ENCODE peak calls at places on chromosomes 1 and 21, in six cellular contexts. D is A549, L is HepG2, A is K562, R is endothelial cell of umbilical vein, P is GM12878. N is an unnamed sample.

GRCh38 chr1:229539868-229540506 is 18.5 kb downstream of the ABCB10 start:
- DNase-seq in D (no peak), L (no peak), P (no peak), A (no peak), R (no peak), N (no peak)

GRCh38 chr21:33069994-33070811 is at the start of gene OLIG1:
- DNase-seq in D (peak), L (no peak), A (no peak), R (peak), P (no peak), N (peak)

GRCh38 chr1:27418326-27418761 is 25.9 kb downstream of the GPR3 start:
- DNase-seq in L (no peak), P (no peak), R (peak), D (peak), A (no peak), N (peak)

GRCh38 chr1:85297855-85298629 is 21.6 kb upstream of the BCL10 start:
- DNase-seq in D (peak), A (no peak), R (peak), L (peak), P (peak), N (peak)

GRCh38 chr21:35015435-35016024 is 33.6 kb downstream of the RUNX1 start:
- DNase-seq in A (no peak), D (no peak), R (no peak), P (no peak), L (no peak), N (no peak)

GRCh38 chr1:29669488-29669871 is 433.2 kb downstream of the PTPRU start:
- DNase-seq in D (no peak), L (no peak), A (no peak), R (no peak), P (no peak), N (no peak)

GRCh38 chr1:24505816-24506215 is 3.2 kb downstream of the RCAN3 start:
- DNase-seq in D (no peak), P (no peak), L (no peak), A (no peak), R (no peak), N (no peak)

GRCh38 chr1:165114022-165114888 is 242.3 kb downstream of the LMX1A start:
- DNase-seq in A (peak), P (no peak), D (peak), L (peak), R (peak), N (peak)

GRCh38 chr1:232678185-232678886 is 48.4 kb upstream of the SIPA1L2 start:
- DNase-seq in D (no peak), P (no peak), L (no peak), A (no peak), R (peak), N (no peak)

GRCh38 chr1:227280836-227281235 is 37.5 kb downstream of the CDC42BPA start:
- DNase-seq in A (no peak), D (no peak), P (no peak), L (no peak), R (no peak), N (no peak)

GRCh38 chr1:15866696-15867687 is 19.5 kb downstream of the SPEN start:
- DNase-seq in P (no peak), A (no peak), L (no peak), R (no peak), D (no peak), N (peak)

GRCh38 chr1:103142466-103142865 is 34.1 kb upstream of the COL11A1 start:
- DNase-seq in D (no peak), L (no peak), R (no peak), P (no peak), A (no peak), N (no peak)

GRCh38 chr1:64745986-64746940 is 1.4 kb downstream of the RAVER2 start:
- DNase-seq in D (no peak), P (no peak), A (no peak), R (no peak), L (no peak), N (peak)

GRCh38 chr1:5744911-5745431 is 247.3 kb downstream of the NPHP4 start:
- DNase-seq in D (no peak), P (no peak), L (no peak), A (no peak), R (no peak), N (peak)

GRCh38 chr1:58982259-58982998 is 198.6 kb upstream of the JUN start:
- DNase-seq in P (no peak), A (no peak), L (peak), R (peak), D (no peak), N (no peak)

GRCh38 chr1:226233293-226233692 is 9.8 kb downstream of the MIXL1 start:
- DNase-seq in L (no peak), P (no peak), A (no peak), R (no peak), D (no peak), N (no peak)

GRCh38 chr1:159162511-159163265 is 8.7 kb upstream of the CADM3 start:
- DNase-seq in A (no peak), P (no peak), R (no peak), D (no peak), L (no peak), N (peak)

GRCh38 chr1:204172404-204173049 is 6.4 kb upstream of the REN start:
- DNase-seq in L (no peak), R (peak), P (no peak), D (no peak), A (no peak), N (no peak)

GRCh38 chr1:212655668-212656440 is 43.8 kb downstream of the BATF3 start:
- DNase-seq in L (no peak), R (no peak), D (no peak), A (no peak), P (no peak), N (no peak)

GRCh38 chr1:42777860-42778259 is 6.9 kb upstream of the TMEM269 start:
- DNase-seq in A (peak), P (no peak), R (peak), L (peak), D (peak), N (peak)

GRCh38 chr1:199460933-199461332 is 566.6 kb upstream of the NR5A2 start:
- DNase-seq in P (no peak), R (peak), D (no peak), L (no peak), A (no peak), N (peak)

GRCh38 chr1:199463521-199464127 is 563.9 kb upstream of the NR5A2 start:
- DNase-seq in D (peak), R (peak), A (no peak), L (peak), P (peak), N (peak)
- TF ChIP-seq CTCF in D (peak), R (peak), A (peak), L (peak), P (peak), N (peak)

GRCh38 chr1:22041505-22041904 is 11.0 kb upstream of the CDC42 start:
- DNase-seq in A (no peak), R (no peak), P (no peak), L (no peak), D (no peak), N (no peak)

GRCh38 chr1:22039594-22040347 is 12.7 kb upstream of the CDC42 start:
- DNase-seq in D (no peak), P (peak), A (peak), L (no peak), R (peak), N (peak)

GRCh38 chr1:22045604-22046228 is 6.8 kb upstream of the CDC42 start:
- DNase-seq in D (no peak), R (no peak), A (no peak), L (no peak), P (no peak), N (no peak)

GRCh38 chr1:22044690-22045420 is 7.7 kb upstream of the CDC42 start:
- DNase-seq in R (no peak), D (no peak), P (no peak), L (no peak), A (no peak), N (no peak)

DNA sequence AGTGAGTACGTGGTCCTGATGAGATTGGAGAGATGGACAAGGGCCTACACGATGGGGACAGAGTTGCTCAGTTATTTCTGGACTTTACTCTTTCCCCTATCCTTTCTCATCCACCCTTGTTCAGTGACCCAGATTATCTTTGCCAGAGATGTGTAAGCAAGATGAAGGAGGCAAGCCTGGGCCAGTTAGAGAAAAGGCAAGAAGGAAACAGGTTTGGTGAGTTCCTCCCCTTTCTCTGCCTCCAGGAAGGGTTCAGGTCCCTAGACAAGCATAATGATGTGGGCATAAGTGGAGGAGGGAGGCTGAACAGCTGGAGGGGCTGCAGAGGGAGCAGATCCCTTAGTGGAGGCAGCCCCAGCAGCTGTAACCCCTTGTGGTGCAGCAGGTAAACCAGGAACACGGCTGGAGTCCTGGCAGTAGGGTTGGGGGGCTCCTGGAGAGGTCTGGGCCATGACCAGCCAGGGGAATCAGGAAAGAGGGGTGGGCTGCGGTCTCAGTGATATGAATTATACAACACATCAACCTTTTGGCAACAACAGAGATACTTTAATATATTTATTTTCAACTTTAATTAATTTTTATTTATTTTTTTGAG is 9.2 kb upstream of the CDC42 start:
- DNase-seq in A (no peak), R (no peak), P (no peak), D (no peak), L (no peak), N (no peak)
- TF ChIP-seq MYC in A (no peak), R (no peak), P (no peak), D (no peak), L (no peak), N (no peak)

DNA sequence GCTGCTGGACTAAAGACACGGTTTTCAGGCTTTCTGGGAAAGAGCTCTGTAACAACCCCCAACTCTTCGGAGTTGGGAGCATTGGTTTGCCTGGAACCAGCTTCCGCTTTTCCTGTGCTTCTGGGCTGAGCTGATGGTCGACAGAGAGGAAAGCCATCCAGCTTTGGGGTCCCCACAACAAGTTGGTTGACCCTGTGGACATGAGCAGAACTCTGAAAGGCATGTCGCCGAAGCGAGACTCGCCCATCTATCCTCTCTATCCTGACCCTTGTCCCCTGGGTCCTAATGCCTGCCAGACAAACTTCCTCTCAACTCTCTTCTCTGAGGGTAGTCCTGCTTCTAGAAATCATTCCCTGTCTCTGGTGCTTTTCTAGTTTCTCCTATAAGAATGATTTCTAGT is 31.9 kb upstream of the FCGR2A start:
- DNase-seq in R (no peak), D (no peak), P (no peak), A (no peak), L (peak), N (peak)
- H3K4me3 ChIP-seq in R (no peak), D (peak), P (no peak), A (no peak), L (peak), N (peak)

GRCh38 chr1:3566951-3567350 is 44.4 kb downstream of the MEGF6 start:
- DNase-seq in D (no peak), R (no peak), A (no peak), L (no peak), P (no peak), N (no peak)

GRCh38 chr1:3567405-3567804 is 43.9 kb downstream of the MEGF6 start:
- DNase-seq in L (no peak), R (no peak), P (no peak), A (no peak), D (no peak), N (no peak)

GRCh38 chr1:3564921-3565831 is 46.1 kb downstream of the MEGF6 start:
- DNase-seq in R (peak), P (no peak), L (no peak), D (peak), A (peak), N (peak)

GRCh38 chr1:3563610-3564009 is 47.7 kb downstream of the MEGF6 start:
- DNase-seq in A (no peak), L (no peak), P (no peak), D (no peak), R (no peak), N (no peak)

DNA sequence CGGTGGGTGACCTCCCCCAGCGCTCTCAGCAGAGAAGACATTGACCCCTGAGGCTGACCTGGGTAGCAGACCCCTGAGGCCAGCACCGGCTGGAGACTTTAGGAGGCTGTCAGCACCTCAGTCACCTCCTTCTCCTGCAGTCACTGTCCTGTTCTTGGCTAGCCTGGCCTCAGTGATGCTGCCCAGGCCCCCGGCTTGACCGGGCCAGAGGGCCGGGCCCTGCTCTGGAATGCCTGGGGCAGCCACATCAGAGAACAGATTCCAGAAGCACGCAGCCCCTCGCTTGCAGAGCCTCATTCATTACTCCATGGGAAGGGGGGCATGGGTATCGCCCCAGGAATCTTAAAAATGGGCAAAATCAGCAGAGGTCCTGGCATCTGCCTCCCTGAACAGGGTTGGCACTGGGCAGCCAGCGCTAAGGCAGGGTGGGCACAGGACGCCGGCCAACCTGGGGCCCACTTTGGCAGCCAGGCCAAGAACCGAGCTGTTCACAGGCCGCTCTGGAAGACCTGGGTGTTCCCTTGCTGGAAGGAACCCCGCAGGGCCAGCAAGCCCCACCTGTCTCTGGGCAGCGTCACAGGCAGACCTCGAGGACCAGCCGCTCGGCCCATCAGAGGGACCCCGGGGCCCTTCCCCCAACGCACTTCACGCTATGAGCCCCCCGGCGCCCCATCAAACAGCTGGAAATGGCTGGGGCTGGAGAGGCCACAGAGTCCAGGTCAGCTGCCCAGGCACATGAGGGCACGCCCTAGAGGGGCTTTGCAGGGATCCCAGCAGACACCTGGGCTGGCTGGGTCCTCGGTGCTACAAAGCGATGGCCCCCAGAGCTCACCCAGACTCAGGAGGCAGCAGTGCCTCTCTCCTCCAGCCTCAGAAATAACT is 45.1 kb downstream of the MEGF6 start:
- DNase-seq in R (no peak), L (no peak), P (no peak), A (no peak), D (no peak), N (no peak)
- TF ChIP-seq CTCF in R (no peak), L (no peak), P (no peak), A (no peak), D (no peak), N (no peak)

N was measured in NB4.